ENCODE peak calls at places on chromosomes 6 and 20, in four cellular contexts. C is K562, V is A549, D is AG04449. B is an unnamed sample.

GRCh38 chr20:63980317-63980805 is 571 bp upstream of the PRPF6 start:
- DNase-seq in V (no peak), D (no peak), C (no peak), B (peak; percentile 10)

GRCh38 chr20:44056010-44056698 is 130.8 kb downstream of the JPH2 start:
- DNase-seq in D (no peak), C (no peak), V (peak; percentile 19), B (peak; percentile 27)

GRCh38 chr6:1786455-1787108 is 176.9 kb downstream of the FOXC1 start:
- DNase-seq in D (no peak), V (no peak), C (no peak), B (no peak)

GRCh38 chr6:25250878-25251277 is 28.3 kb upstream of the CARMIL1 start:
- DNase-seq in D (no peak), V (no peak), C (no peak), B (no peak)

GRCh38 chr6:159720708-159721107 is 6.6 kb upstream of the WTAP start:
- DNase-seq in D (no peak), V (peak; percentile 46), C (peak; percentile 58), B (peak; percentile 44)

GRCh38 chr6:68901044-68901443 is 266.0 kb downstream of the ADGRB3 start:
- DNase-seq in C (no peak), V (no peak), D (no peak), B (no peak)

GRCh38 chr6:142355481-142356174 is 53.8 kb downstream of the ADGRG6 start:
- DNase-seq in D (no peak), V (no peak), C (no peak), B (no peak)

GRCh38 chr20:16472045-16472872 is 101.0 kb downstream of the KIF16B start:
- DNase-seq in D (no peak), C (peak; percentile 20), V (no peak), B (peak; percentile 75)

GRCh38 chr20:63741676-63742380 is 2.3 kb downstream of the SLC2A4RG start:
- DNase-seq in C (peak; percentile 12), V (no peak), D (no peak), B (no peak)

GRCh38 chr20:23625236-23625964 is 12.4 kb downstream of the CST3 start:
- DNase-seq in V (no peak), C (no peak), D (no peak), B (no peak)

GRCh38 chr6:3323696-3324261 is 65.0 kb downstream of the PSMG4 start:
- DNase-seq in V (no peak), C (no peak), D (no peak), B (no peak)

GRCh38 chr20:38337561-38338140 is 8.6 kb upstream of the LBP start:
- DNase-seq in V (peak; percentile 58), D (no peak), C (peak; percentile 85), B (peak; percentile 30)

GRCh38 chr20:58448958-58449357 is 59.9 kb downstream of the VAPB start:
- DNase-seq in D (no peak), C (no peak), V (no peak), B (peak; percentile 70)

GRCh38 chr6:158029668-158030230 is 48.1 kb downstream of the SYNJ2 start:
- DNase-seq in V (no peak), C (no peak), D (no peak), B (no peak)

GRCh38 chr6:28353356-28353755 is 3.6 kb downstream of the ZKSCAN3 start:
- DNase-seq in C (no peak), D (no peak), V (no peak), B (no peak)

GRCh38 chr6:110566346-110567125 is 90.1 kb upstream of the SLC22A16 start:
- DNase-seq in D (no peak), C (no peak), V (no peak), B (no peak)

GRCh38 chr20:2135018-2135417 is 33.4 kb downstream of the STK35 start:
- DNase-seq in V (no peak), C (no peak), D (no peak), B (no peak)

GRCh38 chr6:143673638-143674037 is 4.1 kb upstream of the PHACTR2 start:
- DNase-seq in C (no peak), V (peak; percentile 19), D (no peak), B (no peak)

GRCh38 chr20:50277064-50277415 is 86.4 kb downstream of the CEBPB start:
- DNase-seq in V (no peak), C (no peak), D (no peak), B (no peak)

GRCh38 chr20:36271639-36272546 is 34.2 kb upstream of the DLGAP4 start:
- DNase-seq in C (no peak), V (no peak), D (no peak), B (no peak)

GRCh38 chr20:33668087-33668790 is 1.5 kb downstream of the ACTL10 start:
- DNase-seq in C (peak; percentile 58), D (no peak), V (peak; percentile 60), B (peak; percentile 78)

GRCh38 chr6:134170844-134171243 is 118.4 kb upstream of the SLC2A12 start:
- DNase-seq in D (no peak), V (no peak), C (peak; percentile 17), B (peak; percentile 64)
- TF ChIP-seq CTCF in D (no peak), V (no peak), C (no peak), B (no peak)

DNA sequence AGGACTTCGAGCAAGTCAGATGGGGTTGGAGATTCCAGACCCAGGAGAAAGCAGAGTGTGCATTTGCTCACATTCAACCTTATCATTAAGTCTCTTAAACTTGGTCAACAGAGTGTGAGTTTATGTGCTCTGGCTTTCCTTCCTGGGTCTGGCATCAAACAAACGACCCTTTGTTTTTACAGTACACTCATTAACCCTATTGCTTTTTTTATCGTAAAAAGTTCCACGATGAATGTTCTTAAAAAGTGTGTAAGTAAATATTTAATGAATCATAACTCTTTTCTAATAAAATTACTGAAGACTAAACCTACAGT is 2.5 kb downstream of the FYN start:
- DNase-seq in V (no peak), D (no peak), C (no peak), B (no peak)
- H3K4me3 ChIP-seq in V (no peak overlapping the region), D (peak overlapping the region; percentile 12), C (no peak overlapping the region), B (no peak overlapping the region)

GRCh38 chr6:78867020-78867369 is 356 bp upstream of the IRAK1BP1 start:
- DNase-seq in D (no peak), V (peak; percentile 21), C (peak; percentile 27), B (no peak)

GRCh38 chr6:78868124-78868523 is 773 bp downstream of the IRAK1BP1 start:
- DNase-seq in V (no peak), D (no peak), C (no peak), B (no peak)

GRCh38 chr6:78863576-78863975 is 3.8 kb upstream of the IRAK1BP1 start:
- DNase-seq in V (no peak), D (no peak), C (no peak), B (no peak)

GRCh38 chr6:78864957-78865356 is 2.4 kb upstream of the IRAK1BP1 start:
- DNase-seq in V (no peak), C (no peak), D (no peak), B (no peak)

GRCh38 chr6:78867370-78868040 is at the start of gene IRAK1BP1:
- DNase-seq in D (no peak), C (peak; percentile 64), V (peak; percentile 61), B (peak; percentile 89)
- TF ChIP-seq CTCF in D (no peak), C (no peak), V (no peak), B (peak; percentile 24)

GRCh38 chr6:128882560-128882959 is 378 bp upstream of the LAMA2 start:
- DNase-seq in C (no peak), V (no peak), D (no peak), B (peak; percentile 11)
- H3K4me3 ChIP-seq in C (no peak overlapping the region), V (no peak overlapping the region), D (peak overlapping the region; percentile 63), B (peak overlapping the region; percentile 50)

GRCh38 chr20:51413753-51414323 is 128.7 kb downstream of the NFATC2 start:
- DNase-seq in V (no peak), D (no peak), C (no peak), B (no peak)

GRCh38 chr20:51412333-51412761 is 130.2 kb downstream of the NFATC2 start:
- DNase-seq in C (no peak), D (peak; percentile 4), V (no peak), B (no peak)

GRCh38 chr20:51411867-51412266 is 130.7 kb downstream of the NFATC2 start:
- DNase-seq in D (no peak), C (no peak), V (no peak), B (no peak)

GRCh38 chr20:51410586-51411325 is 131.8 kb downstream of the NFATC2 start:
- DNase-seq in V (no peak), C (no peak), D (no peak), B (no peak)

GRCh38 chr20:51412991-51413471 is 129.5 kb downstream of the NFATC2 start:
- DNase-seq in D (no peak), V (no peak), C (no peak), B (peak; percentile 27)
- TF ChIP-seq CTCF in D (no peak), V (no peak), C (no peak), B (no peak)

GRCh38 chr6:49551866-49552129 is 1.3 kb downstream of the C6orf141 start:
- DNase-seq in V (no peak), D (no peak), C (no peak), B (no peak)
- H3K4me3 ChIP-seq in V (peak overlapping the region; percentile 65), D (no peak overlapping the region), C (no peak overlapping the region), B (peak overlapping the region; percentile 22)

DNA sequence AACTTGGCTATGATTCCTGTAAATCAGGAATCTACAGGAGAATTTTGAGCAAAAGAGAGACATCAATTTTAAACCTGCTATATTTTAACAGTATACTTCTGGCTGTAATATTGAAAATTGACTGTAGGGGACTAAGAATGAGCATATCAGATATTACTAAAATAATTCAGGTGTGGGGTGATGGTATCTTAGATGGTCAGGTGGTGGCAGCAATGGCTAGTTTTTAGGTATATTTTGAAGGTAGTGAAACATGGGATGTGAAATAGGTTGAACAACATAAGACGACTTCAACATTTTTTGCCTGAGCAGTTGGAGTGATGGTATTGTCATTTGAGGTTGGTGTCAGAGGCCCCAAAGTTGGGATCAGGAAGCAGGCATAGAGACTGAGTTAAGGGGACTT is 32.1 kb downstream of the FAM83B start:
- DNase-seq in C (no peak), D (no peak), V (no peak), B (no peak)
- TF ChIP-seq CTCF in C (no peak), D (no peak), V (peak; percentile 14), B (no peak)

B was measured in cardiac muscle cell.